ENCODE peak calls at places on chromosomes 16 and 17, in four cellular contexts. K, O, N and B are unnamed samples.

GRCh38 chr16:67148221-67148620 is 2.6 kb downstream of the B3GNT9 start:
- DNase-seq in K (no peak), O (no peak), N (no peak), B (no peak)

GRCh38 chr17:15945493-15946209 is 721 bp downstream of the ADORA2B start:
- DNase-seq in K (no peak), O (peak; percentile 30), N (no peak), B (no peak)

GRCh38 chr16:82867425-82867824 is 240.7 kb downstream of the CDH13 start:
- DNase-seq in K (no peak), O (no peak), N (no peak), B (no peak)

GRCh38 chr17:13333661-13334060 is 268.1 kb downstream of the HS3ST3A1 start:
- DNase-seq in K (no peak), O (no peak), N (no peak), B (no peak)

GRCh38 chr16:89473791-89474414 is 16.5 kb downstream of the ANKRD11 start:
- DNase-seq in K (no peak), O (peak; percentile 61), N (no peak), B (no peak)

GRCh38 chr17:40937384-40937819 is at the start of gene KRT23:
- DNase-seq in K (no peak), O (no peak), N (no peak), B (no peak)

GRCh38 chr16:29852654-29853053 is 10.4 kb downstream of the CDIPT start:
- DNase-seq in K (no peak), O (peak; percentile 90), N (no peak), B (no peak)

GRCh38 chr17:4947411-4948165 is 742 bp downstream of the PFN1 start:
- DNase-seq in K (peak; percentile 40), O (peak; percentile 56), N (peak; percentile 45), B (no peak)

GRCh38 chr16:20628213-20628612 is 52.0 kb upstream of the ACSM2B start:
- DNase-seq in K (no peak), O (no peak), N (no peak), B (no peak)

GRCh38 chr16:20042848-20043247 is 30.8 kb downstream of the GPR139 start:
- DNase-seq in K (no peak), O (no peak), N (no peak), B (no peak)

GRCh38 chr16:79599837-79600635 is 501 bp downstream of the MAF start:
- DNase-seq in K (no peak), O (peak; percentile 48), N (peak; percentile 39), B (no peak)

GRCh38 chr16:21167360-21167759 is 8.9 kb downstream of the LDAF1 start:
- DNase-seq in K (no peak), O (no peak), N (no peak), B (no peak)